ENCODE peak calls at places on chromosomes 2 and 18, in six cellular contexts. One of them, this sample, is unnamed.

GRCh38 chr18:26764584-26764983 is 100.9 kb downstream of the AQP4 start:
- DNase-seq in CD8-positive, alpha-beta T cell: no peak
- DNase-seq in thyroid gland: no peak
- DNase-seq in H1: no peak
- DNase-seq in adrenal gland: no peak
- DNase-seq in brain microvascular endothelial cell: no peak
- DNase-seq in this sample: no peak

GRCh38 chr2:72012886-72013574 is 134.6 kb downstream of the CYP26B1 start:
- DNase-seq in CD8-positive, alpha-beta T cell: no peak
- DNase-seq in thyroid gland: no peak
- DNase-seq in H1: no peak
- DNase-seq in adrenal gland: no peak
- DNase-seq in brain microvascular endothelial cell: peak; percentile 4
- DNase-seq in this sample: no peak

GRCh38 chr2:86416126-86416525 is 25.0 kb upstream of the KDM3A start:
- DNase-seq in CD8-positive, alpha-beta T cell: no peak
- DNase-seq in thyroid gland: no peak
- DNase-seq in H1: no peak
- DNase-seq in adrenal gland: no peak
- DNase-seq in brain microvascular endothelial cell: no peak
- DNase-seq in this sample: no peak

GRCh38 chr2:179460530-179460929 is 195.9 kb upstream of the SESTD1 start:
- DNase-seq in CD8-positive, alpha-beta T cell: no peak
- DNase-seq in thyroid gland: no peak
- DNase-seq in H1: no peak
- DNase-seq in adrenal gland: peak; percentile 68
- DNase-seq in brain microvascular endothelial cell: peak; percentile 98
- DNase-seq in this sample: no peak

GRCh38 chr2:54966165-54966819 is 84.0 kb downstream of the RTN4 start:
- DNase-seq in CD8-positive, alpha-beta T cell: no peak
- DNase-seq in thyroid gland: no peak
- DNase-seq in H1: no peak
- DNase-seq in adrenal gland: no peak
- DNase-seq in brain microvascular endothelial cell: no peak
- DNase-seq in this sample: no peak

GRCh38 chr2:113276216-113276905 is 2.4 kb downstream of the PAX8 start:
- DNase-seq in CD8-positive, alpha-beta T cell: no peak
- DNase-seq in thyroid gland: no peak
- DNase-seq in H1: no peak
- DNase-seq in adrenal gland: no peak
- DNase-seq in brain microvascular endothelial cell: no peak
- DNase-seq in this sample: no peak

GRCh38 chr18:11516988-11517630 is 92.3 kb upstream of the SLC35G4 start:
- DNase-seq in CD8-positive, alpha-beta T cell: no peak
- DNase-seq in thyroid gland: no peak
- DNase-seq in H1: no peak
- DNase-seq in adrenal gland: no peak
- DNase-seq in brain microvascular endothelial cell: no peak
- DNase-seq in this sample: no peak

GRCh38 chr2:183185534-183185933 is 61.3 kb downstream of the NUP35 start:
- DNase-seq in CD8-positive, alpha-beta T cell: no peak
- DNase-seq in thyroid gland: no peak
- DNase-seq in H1: no peak
- DNase-seq in adrenal gland: peak; percentile 13
- DNase-seq in brain microvascular endothelial cell: no peak
- DNase-seq in this sample: no peak

GRCh38 chr2:62150597-62151305 is 45.2 kb upstream of the B3GNT2 start:
- DNase-seq in CD8-positive, alpha-beta T cell: no peak
- DNase-seq in thyroid gland: no peak
- DNase-seq in H1: no peak
- DNase-seq in adrenal gland: no peak
- DNase-seq in brain microvascular endothelial cell: no peak
- DNase-seq in this sample: no peak

GRCh38 chr18:48735856-48736255 is 197.0 kb downstream of the CTIF start:
- DNase-seq in CD8-positive, alpha-beta T cell: no peak
- DNase-seq in thyroid gland: no peak
- DNase-seq in H1: no peak
- DNase-seq in adrenal gland: no peak
- DNase-seq in brain microvascular endothelial cell: no peak
- DNase-seq in this sample: no peak

GRCh38 chr2:98580656-98581284 is 27.5 kb downstream of the COA5 start:
- DNase-seq in CD8-positive, alpha-beta T cell: no peak
- DNase-seq in thyroid gland: no peak
- DNase-seq in H1: no peak
- DNase-seq in adrenal gland: no peak
- DNase-seq in brain microvascular endothelial cell: no peak
- DNase-seq in this sample: no peak

GRCh38 chr2:161085041-161085598 is 75.1 kb upstream of the TANK start:
- DNase-seq in CD8-positive, alpha-beta T cell: no peak
- DNase-seq in thyroid gland: no peak
- DNase-seq in H1: no peak
- DNase-seq in adrenal gland: no peak
- DNase-seq in brain microvascular endothelial cell: no peak
- DNase-seq in this sample: no peak

GRCh38 chr2:228927028-228928010 is 343.8 kb downstream of the PID1 start:
- DNase-seq in CD8-positive, alpha-beta T cell: no peak
- DNase-seq in thyroid gland: no peak
- DNase-seq in H1: no peak
- DNase-seq in adrenal gland: no peak
- DNase-seq in brain microvascular endothelial cell: no peak
- DNase-seq in this sample: no peak

GRCh38 chr2:196247114-196247978 is 76.0 kb upstream of the STK17B start:
- DNase-seq in CD8-positive, alpha-beta T cell: no peak
- DNase-seq in thyroid gland: no peak
- DNase-seq in H1: no peak
- DNase-seq in adrenal gland: no peak
- DNase-seq in brain microvascular endothelial cell: no peak
- DNase-seq in this sample: no peak

GRCh38 chr18:74832381-74832780 is 234.7 kb downstream of the ZNF407 start:
- DNase-seq in CD8-positive, alpha-beta T cell: no peak
- DNase-seq in thyroid gland: no peak
- DNase-seq in H1: no peak
- DNase-seq in adrenal gland: no peak
- DNase-seq in brain microvascular endothelial cell: no peak
- DNase-seq in this sample: no peak

GRCh38 chr2:53445376-53446072 is 322.1 kb upstream of the CHAC2 start:
- DNase-seq in CD8-positive, alpha-beta T cell: no peak
- DNase-seq in thyroid gland: no peak
- DNase-seq in H1: no peak
- DNase-seq in adrenal gland: peak; percentile 31
- DNase-seq in brain microvascular endothelial cell: peak; percentile 54
- DNase-seq in this sample: no peak

GRCh38 chr18:67514901-67515540 is 1.5 kb downstream of the DSEL start:
- DNase-seq in CD8-positive, alpha-beta T cell: no peak
- DNase-seq in thyroid gland: no peak
- DNase-seq in H1: no peak
- DNase-seq in adrenal gland: no peak
- DNase-seq in brain microvascular endothelial cell: peak; percentile 20
- DNase-seq in this sample: no peak

GRCh38 chr18:67517224-67517765 is 775 bp upstream of the DSEL start:
- DNase-seq in CD8-positive, alpha-beta T cell: no peak
- DNase-seq in thyroid gland: peak; percentile 33
- DNase-seq in H1: no peak
- DNase-seq in adrenal gland: peak; percentile 13
- DNase-seq in brain microvascular endothelial cell: no peak
- DNase-seq in this sample: no peak

GRCh38 chr18:67514465-67514864 is 2.1 kb downstream of the DSEL start:
- DNase-seq in CD8-positive, alpha-beta T cell: no peak
- DNase-seq in thyroid gland: no peak
- DNase-seq in H1: no peak
- DNase-seq in adrenal gland: no peak
- DNase-seq in brain microvascular endothelial cell: no peak
- DNase-seq in this sample: no peak

GRCh38 chr18:67516432-67517223 is at the start of gene DSEL:
- DNase-seq in CD8-positive, alpha-beta T cell: peak; percentile 97
- DNase-seq in thyroid gland: peak; percentile 96
- DNase-seq in H1: no peak
- DNase-seq in adrenal gland: peak; percentile 99
- DNase-seq in brain microvascular endothelial cell: peak; percentile 95
- DNase-seq in this sample: peak; percentile 98

GRCh38 chr18:67515987-67516431 is 511 bp downstream of the DSEL start:
- DNase-seq in CD8-positive, alpha-beta T cell: peak; percentile 24
- DNase-seq in thyroid gland: peak; percentile 91
- DNase-seq in H1: no peak
- DNase-seq in adrenal gland: peak; percentile 89
- DNase-seq in brain microvascular endothelial cell: peak; percentile 78
- DNase-seq in this sample: peak; percentile 83
- TF ChIP-seq CTCF in CD8-positive, alpha-beta T cell: no peak
- TF ChIP-seq CTCF in thyroid gland: peak; percentile 70
- TF ChIP-seq CTCF in H1: peak; percentile 75
- TF ChIP-seq CTCF in adrenal gland: peak; percentile 64
- TF ChIP-seq CTCF in brain microvascular endothelial cell: peak; percentile 90
- TF ChIP-seq CTCF in this sample: peak; percentile 83

GRCh38 chr2:3033315-3033714 is 344.3 kb downstream of the EIPR1 start:
- DNase-seq in CD8-positive, alpha-beta T cell: no peak
- DNase-seq in thyroid gland: no peak
- DNase-seq in H1: no peak
- DNase-seq in adrenal gland: no peak
- DNase-seq in brain microvascular endothelial cell: no peak
- DNase-seq in this sample: no peak
- TF ChIP-seq CTCF in CD8-positive, alpha-beta T cell: no peak
- TF ChIP-seq CTCF in thyroid gland: no peak
- TF ChIP-seq CTCF in H1: no peak
- TF ChIP-seq CTCF in adrenal gland: no peak
- TF ChIP-seq CTCF in brain microvascular endothelial cell: no peak
- TF ChIP-seq CTCF in this sample: no peak

GRCh38 chr2:10915731-10916331 is 4.1 kb downstream of the KCNF1 start:
- DNase-seq in CD8-positive, alpha-beta T cell: no peak
- DNase-seq in thyroid gland: no peak
- DNase-seq in H1: no peak
- DNase-seq in adrenal gland: no peak
- DNase-seq in brain microvascular endothelial cell: no peak
- DNase-seq in this sample: no peak

GRCh38 chr2:10915236-10915635 is 3.5 kb downstream of the KCNF1 start:
- DNase-seq in CD8-positive, alpha-beta T cell: no peak
- DNase-seq in thyroid gland: no peak
- DNase-seq in H1: no peak
- DNase-seq in adrenal gland: no peak
- DNase-seq in brain microvascular endothelial cell: no peak
- DNase-seq in this sample: no peak

GRCh38 chr2:10913501-10914271 is 2.0 kb downstream of the KCNF1 start:
- DNase-seq in CD8-positive, alpha-beta T cell: no peak
- DNase-seq in thyroid gland: no peak
- DNase-seq in H1: no peak
- DNase-seq in adrenal gland: no peak
- DNase-seq in brain microvascular endothelial cell: no peak
- DNase-seq in this sample: no peak

GRCh38 chr2:10912796-10913445 is 1.2 kb downstream of the KCNF1 start:
- DNase-seq in CD8-positive, alpha-beta T cell: no peak
- DNase-seq in thyroid gland: no peak
- DNase-seq in H1: no peak
- DNase-seq in adrenal gland: no peak
- DNase-seq in brain microvascular endothelial cell: no peak
- DNase-seq in this sample: no peak

DNA sequence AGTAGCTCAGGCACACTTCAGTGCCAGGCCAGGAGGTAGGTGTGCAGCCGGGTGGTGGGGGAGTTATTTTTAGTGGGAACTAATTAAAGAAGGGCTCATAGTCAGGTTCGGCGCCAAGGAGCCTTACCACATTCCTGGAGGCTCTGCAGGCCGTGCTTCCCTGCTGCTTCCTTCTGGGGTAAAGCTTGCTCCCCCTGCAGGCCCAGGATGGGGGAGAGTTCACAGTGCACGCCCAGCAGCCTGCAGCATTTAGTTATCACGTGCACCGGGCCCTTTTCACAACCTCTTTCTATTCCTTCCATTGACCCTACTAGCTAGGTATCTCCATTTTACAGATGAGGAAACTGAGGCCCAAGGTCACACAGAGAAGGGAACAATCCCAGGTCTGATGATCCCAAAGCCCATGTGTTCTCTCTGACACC is 2.5 kb downstream of the KCNF1 start:
- DNase-seq in CD8-positive, alpha-beta T cell: no peak
- DNase-seq in thyroid gland: no peak
- DNase-seq in H1: no peak
- DNase-seq in adrenal gland: no peak
- DNase-seq in brain microvascular endothelial cell: no peak
- DNase-seq in this sample: no peak
- TF ChIP-seq CTCF in CD8-positive, alpha-beta T cell: no peak
- TF ChIP-seq CTCF in thyroid gland: no peak
- TF ChIP-seq CTCF in H1: no peak
- TF ChIP-seq CTCF in adrenal gland: no peak
- TF ChIP-seq CTCF in brain microvascular endothelial cell: peak; percentile 54
- TF ChIP-seq CTCF in this sample: peak; percentile 35

DNA sequence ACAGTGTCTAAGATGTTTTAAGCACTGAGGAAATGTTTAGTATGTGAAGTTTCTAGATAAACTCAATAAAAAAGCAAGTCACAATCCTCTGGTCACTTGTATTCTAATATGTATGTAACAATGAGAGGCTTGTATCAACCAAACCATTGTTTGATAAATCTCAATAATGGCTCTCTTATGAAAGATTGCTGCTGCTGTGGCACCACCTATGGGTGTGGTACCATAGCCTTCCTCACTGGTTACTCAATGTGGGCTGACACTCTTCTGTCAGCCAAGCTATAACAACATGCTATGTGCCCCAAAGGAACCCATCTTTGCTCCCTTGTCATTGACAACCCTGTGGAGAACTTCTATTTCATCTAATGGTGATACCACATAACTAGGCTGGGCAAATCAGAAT is 12.6 kb upstream of the RAB1A start:
- DNase-seq in CD8-positive, alpha-beta T cell: no peak
- DNase-seq in thyroid gland: no peak
- DNase-seq in H1: no peak
- DNase-seq in adrenal gland: no peak
- DNase-seq in brain microvascular endothelial cell: no peak
- DNase-seq in this sample: no peak
- TF ChIP-seq CTCF in CD8-positive, alpha-beta T cell: no peak
- TF ChIP-seq CTCF in thyroid gland: no peak
- TF ChIP-seq CTCF in H1: no peak
- TF ChIP-seq CTCF in adrenal gland: no peak
- TF ChIP-seq CTCF in brain microvascular endothelial cell: peak; percentile 38
- TF ChIP-seq CTCF in this sample: no peak

GRCh38 chr2:167292430-167293171 is 404.3 kb downstream of the XIRP2 start:
- DNase-seq in CD8-positive, alpha-beta T cell: no peak
- DNase-seq in thyroid gland: peak; percentile 71
- DNase-seq in H1: peak; percentile 87
- DNase-seq in adrenal gland: peak; percentile 85
- DNase-seq in brain microvascular endothelial cell: peak; percentile 89
- DNase-seq in this sample: peak; percentile 86
- TF ChIP-seq CTCF in CD8-positive, alpha-beta T cell: no peak
- TF ChIP-seq CTCF in thyroid gland: no peak
- TF ChIP-seq CTCF in H1: peak; percentile 57
- TF ChIP-seq CTCF in adrenal gland: no peak
- TF ChIP-seq CTCF in brain microvascular endothelial cell: peak; percentile 60
- TF ChIP-seq CTCF in this sample: peak; percentile 57